ENCODE peak calls at places on chromosomes 1 and 21, in ten cellular contexts. Y is IMR-90; F is psoas muscle; W is CD8-positive, alpha-beta memory T cell; P is effector memory CD4-positive, alpha-beta T cell; H is mucosa of descending colon; X is H9; B is GM23248; Z is MM.1S; K is upper lobe of right lung. O is an unnamed sample.
A peak's percentile ranks its signal among the peaks of the same experiment; 100 is the strongest.

GRCh38 chr1:116434849-116435248 is 61.8 kb downstream of the ATP1A1 start:
- DNase-seq in Y (no peak), F (no peak), W (no peak), P (no peak), H (no peak), X (no peak), B (no peak), Z (no peak), K (no peak), O (no peak)

GRCh38 chr1:226814751-226815496 is 55.5 kb upstream of the PSEN2 start:
- DNase-seq in Y (peak; percentile 91), F (peak; percentile 83), W (no peak), P (no peak), H (peak; percentile 76), X (no peak), B (peak; percentile 86), Z (no peak), K (peak; percentile 83), O (no peak)

GRCh38 chr1:226076378-226076777 is 13.9 kb downstream of the H3-3A start:
- DNase-seq in Y (no peak), F (no peak), W (no peak), P (no peak), H (no peak), X (no peak), B (no peak), Z (no peak), K (no peak), O (no peak)

GRCh38 chr1:244219149-244219548 is 168.1 kb downstream of the ZBTB18 start:
- DNase-seq in Y (no peak), F (no peak), W (no peak), P (no peak), H (no peak), X (no peak), B (no peak), Z (no peak), K (no peak), O (no peak)

GRCh38 chr1:58848818-58849411 is 65.1 kb upstream of the JUN start:
- DNase-seq in Y (peak; percentile 98), F (peak; percentile 83), W (no peak), P (no peak), H (peak; percentile 36), X (peak; percentile 60), B (peak; percentile 99), Z (no peak), K (peak; percentile 67), O (no peak)

GRCh38 chr1:119964673-119965363 is 68.5 kb upstream of the ADAM30 start:
- DNase-seq in Y (peak; percentile 81), F (no peak), W (no peak), P (no peak), H (no peak), X (no peak), B (peak; percentile 60), Z (no peak), K (no peak), O (no peak)

GRCh38 chr1:84117868-84118267 is 26.2 kb upstream of the PRKACB start:
- DNase-seq in Y (peak; percentile 78), F (no peak), W (no peak), P (no peak), H (no peak), X (no peak), B (peak; percentile 73), Z (no peak), K (no peak), O (no peak)

GRCh38 chr21:23887709-23888303 is 1719.5 kb downstream of the MRPL39 start:
- DNase-seq in Y (no peak), F (no peak), W (peak; percentile 4), P (peak; percentile 1), H (no peak), X (no peak), B (no peak), Z (peak; percentile 81), K (no peak), O (peak; percentile 48)

GRCh38 chr1:31203215-31203614 is 36.5 kb downstream of the NKAIN1 start:
- DNase-seq in Y (no peak), F (no peak), W (no peak), P (no peak), H (no peak), X (no peak), B (no peak), Z (no peak), K (no peak), O (no peak)

GRCh38 chr1:198234511-198235251 is 77.9 kb downstream of the NEK7 start:
- DNase-seq in Y (peak; percentile 70), F (no peak), W (no peak), P (no peak), H (peak; percentile 3), X (no peak), B (peak; percentile 68), Z (no peak), K (no peak), O (no peak)

GRCh38 chr1:67724928-67725560 is 40.0 kb downstream of the GADD45A start:
- DNase-seq in Y (peak; percentile 85), F (peak; percentile 37), W (no peak), P (no peak), H (no peak), X (no peak), B (peak; percentile 88), Z (no peak), K (no peak), O (no peak)

GRCh38 chr1:160726498-160727391 is 12.3 kb upstream of the SLAMF7 start:
- DNase-seq in Y (peak; percentile 55), F (no peak), W (no peak), P (no peak), H (peak; percentile 68), X (peak; percentile 88), B (peak; percentile 72), Z (peak; percentile 91), K (no peak), O (peak; percentile 76)

GRCh38 chr21:29091032-29091431 is 17.6 kb upstream of the CCT8 start:
- DNase-seq in Y (peak; percentile 84), F (no peak), W (no peak), P (no peak), H (no peak), X (no peak), B (peak; percentile 89), Z (no peak), K (no peak), O (no peak)

GRCh38 chr1:9767964-9768668 is 55.6 kb downstream of the CLSTN1 start:
- DNase-seq in Y (no peak), F (no peak), W (peak; percentile 3), P (no peak), H (peak; percentile 56), X (no peak), B (no peak), Z (no peak), K (no peak), O (no peak)

GRCh38 chr1:5351366-5351765 is 640.9 kb downstream of the NPHP4 start:
- DNase-seq in Y (no peak), F (no peak), W (no peak), P (no peak), H (no peak), X (peak; percentile 33), B (no peak), Z (no peak), K (no peak), O (no peak)
- H3K9me3 ChIP-seq in Y (peaks cover 32% of the 10 kb centered on the region), F (peaks cover 6% of the 10 kb centered on the region), W (no peaks in the 10 kb centered on the region), P (no peaks in the 10 kb centered on the region), H (no peaks in the 10 kb centered on the region), X (no peaks in the 10 kb centered on the region), B (no peaks in the 10 kb centered on the region), Z (no peaks in the 10 kb centered on the region), K (no peaks in the 10 kb centered on the region), O (no peaks in the 10 kb centered on the region)

DNA sequence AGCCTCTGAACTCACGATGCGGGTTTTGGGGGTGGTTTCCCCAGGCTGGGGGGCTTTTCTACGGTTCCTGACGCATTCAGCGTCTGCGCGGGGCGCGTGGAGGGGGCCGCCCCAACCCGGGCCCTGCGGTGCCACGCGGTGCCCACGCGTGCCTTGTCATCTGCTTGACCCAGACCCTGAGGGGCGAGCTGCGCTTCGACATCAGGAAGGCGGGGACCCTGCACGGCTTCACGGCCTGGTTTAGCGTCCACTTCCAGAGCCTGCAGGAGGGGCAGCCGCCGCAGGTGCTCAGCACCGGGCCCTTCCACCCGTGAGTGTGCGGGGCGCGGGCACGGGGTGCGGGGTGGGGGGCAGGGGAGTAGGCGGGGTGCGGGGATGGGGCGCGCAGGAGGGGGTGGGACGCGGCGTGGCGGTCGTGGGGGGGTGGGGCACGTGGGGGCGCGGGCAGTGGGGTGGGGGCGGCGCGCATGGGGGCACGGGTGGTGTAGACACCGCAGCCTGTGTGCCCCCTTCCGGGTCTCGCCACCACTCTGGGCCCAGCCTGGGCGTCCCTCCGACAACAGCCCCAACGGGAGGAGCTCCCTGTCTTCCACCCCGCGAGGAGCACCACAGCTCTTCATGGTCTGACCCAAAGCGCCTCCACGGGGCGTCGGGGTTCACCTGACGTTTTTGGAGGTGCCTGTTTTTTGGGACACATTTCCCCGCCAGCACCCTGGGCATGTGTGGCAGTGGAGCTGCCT is 26.3 kb downstream of the PRMT2 start:
- DNase-seq in Y (no peak), F (no peak), W (no peak), P (no peak), H (no peak), X (no peak), B (no peak), Z (no peak), K (no peak), O (no peak)
- H3K9me3 ChIP-seq in Y (no peaks in the 10 kb centered on the region), F (peaks cover 4% of the 10 kb centered on the region), W (no peaks in the 10 kb centered on the region), P (no peaks in the 10 kb centered on the region), H (no peaks in the 10 kb centered on the region), X (no peaks in the 10 kb centered on the region), B (no peaks in the 10 kb centered on the region), Z (no peaks in the 10 kb centered on the region), K (no peaks in the 10 kb centered on the region), O (no peaks in the 10 kb centered on the region)

DNA sequence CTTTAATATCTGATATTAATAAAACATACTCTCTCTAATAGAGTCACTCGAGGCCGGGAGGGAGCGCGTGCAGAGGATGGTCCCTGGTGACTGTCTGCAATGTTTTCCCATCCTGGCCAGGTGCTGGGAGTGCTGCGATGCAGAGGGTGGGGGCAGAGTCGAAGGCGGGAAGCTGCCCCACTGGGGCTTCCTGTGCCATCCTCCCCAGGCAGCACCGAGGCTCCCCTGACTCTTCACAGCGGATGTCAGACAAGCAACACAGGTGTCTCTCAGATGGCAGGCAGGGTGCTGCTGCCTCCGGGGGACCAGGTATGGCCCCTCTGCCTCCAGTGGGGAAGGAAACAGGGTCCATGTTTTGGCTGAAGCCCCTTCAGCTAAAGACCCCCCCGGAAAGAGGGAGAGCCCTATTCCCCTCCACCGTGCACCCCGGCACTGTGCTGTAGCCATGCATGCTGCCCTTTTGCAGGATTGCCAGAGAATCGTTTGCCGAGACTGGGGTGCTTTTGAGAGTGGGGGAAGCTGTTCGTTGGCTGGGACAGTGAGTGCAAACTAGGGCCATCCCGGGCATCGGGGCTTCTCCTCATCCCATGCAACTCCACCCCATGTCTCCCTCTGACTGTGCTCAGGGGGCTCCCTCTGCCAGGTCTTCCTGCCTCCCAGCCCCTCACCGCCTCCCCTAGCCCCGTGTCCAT is 32.1 kb upstream of the TTC34 start:
- DNase-seq in Y (no peak), F (no peak), W (no peak), P (no peak), H (no peak), X (no peak), B (no peak), Z (no peak), K (no peak), O (no peak)
- H3K9me3 ChIP-seq in Y (peaks cover 61% of the 10 kb centered on the region), F (no peaks in the 10 kb centered on the region), W (no peaks in the 10 kb centered on the region), P (no peaks in the 10 kb centered on the region), H (no peaks in the 10 kb centered on the region), X (peaks cover 90% of the 10 kb centered on the region), B (no peaks in the 10 kb centered on the region), Z (no peaks in the 10 kb centered on the region), K (no peaks in the 10 kb centered on the region), O (no peaks in the 10 kb centered on the region)

DNA sequence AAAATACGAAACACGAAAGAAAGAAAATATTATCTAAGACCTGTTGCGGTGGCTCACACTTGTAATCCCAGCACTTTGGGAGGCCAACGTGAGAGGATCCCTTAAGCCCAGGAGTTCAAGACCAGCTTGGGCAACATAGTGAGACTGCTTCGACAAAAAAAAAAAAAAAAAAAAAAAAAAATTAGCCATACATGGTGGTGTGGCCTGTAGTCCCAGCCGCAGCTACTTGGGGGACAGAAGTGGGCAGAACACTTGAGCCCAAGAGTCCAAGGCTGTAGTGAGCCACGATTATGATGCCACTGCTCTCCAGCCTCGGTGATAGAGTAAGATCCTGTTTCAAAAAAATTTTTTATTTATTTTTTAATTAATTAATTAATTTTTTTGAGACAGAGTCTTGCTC is 1.5 kb upstream of the RAB13 start:
- DNase-seq in Y (no peak), F (no peak), W (no peak), P (no peak), H (no peak), X (no peak), B (no peak), Z (no peak), K (no peak), O (no peak)
- H3K9me3 ChIP-seq in Y (no peaks in the 10 kb centered on the region), F (no peaks in the 10 kb centered on the region), W (no peaks in the 10 kb centered on the region), P (no peaks in the 10 kb centered on the region), H (no peaks in the 10 kb centered on the region), X (no peaks in the 10 kb centered on the region), B (no peaks in the 10 kb centered on the region), Z (no peaks in the 10 kb centered on the region), K (no peaks in the 10 kb centered on the region), O (no peaks in the 10 kb centered on the region)